ENCODE peak calls at places on chromosomes 12 and 14, in four cellular contexts. One of them, this sample, is unnamed.

GRCh38 chr14:55272415-55272786 is 1.2 kb downstream of the FBXO34 start:
- DNase-seq in upper lobe of left lung: no peak
- DNase-seq in epithelial cell of esophagus: no peak
- DNase-seq in neural progenitor cell: no peak
- DNase-seq in this sample: no peak

GRCh38 chr12:50087995-50088394 is 2.9 kb downstream of the SMARCD1 start:
- DNase-seq in epithelial cell of esophagus: peak
- DNase-seq in neural progenitor cell: no peak
- DNase-seq in upper lobe of left lung: no peak
- DNase-seq in this sample: no peak

GRCh38 chr12:843609-844008 is 91.2 kb downstream of the WNK1 start:
- DNase-seq in neural progenitor cell: no peak
- DNase-seq in epithelial cell of esophagus: peak
- DNase-seq in upper lobe of left lung: no peak
- DNase-seq in this sample: peak

GRCh38 chr14:20460458-20461229 is 590 bp downstream of the PIP4P1 start:
- DNase-seq in epithelial cell of esophagus: peak
- DNase-seq in neural progenitor cell: no peak
- DNase-seq in upper lobe of left lung: no peak
- DNase-seq in this sample: no peak

GRCh38 chr14:39265032-39265431 is 31.3 kb downstream of the MIA2 start:
- DNase-seq in epithelial cell of esophagus: peak
- DNase-seq in neural progenitor cell: no peak
- DNase-seq in upper lobe of left lung: no peak
- DNase-seq in this sample: peak

GRCh38 chr12:81530352-81530751 is 228.8 kb downstream of the PPFIA2 start:
- DNase-seq in neural progenitor cell: no peak
- DNase-seq in upper lobe of left lung: no peak
- DNase-seq in epithelial cell of esophagus: peak
- DNase-seq in this sample: peak

GRCh38 chr14:104972301-104973211 is 5.6 kb downstream of the AHNAK2 start:
- DNase-seq in upper lobe of left lung: peak
- DNase-seq in epithelial cell of esophagus: peak
- DNase-seq in neural progenitor cell: no peak
- DNase-seq in this sample: peak

GRCh38 chr12:14995583-14996425 is 23.0 kb downstream of the PDE6H start:
- DNase-seq in neural progenitor cell: peak
- DNase-seq in epithelial cell of esophagus: peak
- DNase-seq in upper lobe of left lung: no peak
- DNase-seq in this sample: peak

GRCh38 chr12:12551115-12551514 is 11.5 kb downstream of the DUSP16 start:
- DNase-seq in upper lobe of left lung: no peak
- DNase-seq in epithelial cell of esophagus: no peak
- DNase-seq in neural progenitor cell: no peak
- DNase-seq in this sample: no peak

GRCh38 chr12:46555379-46555778 is 182.8 kb upstream of the SLC38A2 start:
- DNase-seq in neural progenitor cell: no peak
- DNase-seq in upper lobe of left lung: no peak
- DNase-seq in epithelial cell of esophagus: peak
- DNase-seq in this sample: peak

GRCh38 chr14:96194262-96194656 is 10.4 kb upstream of the BDKRB2 start:
- DNase-seq in upper lobe of left lung: peak
- DNase-seq in neural progenitor cell: no peak
- DNase-seq in epithelial cell of esophagus: no peak
- DNase-seq in this sample: no peak

GRCh38 chr12:24909667-24910066 is 39.2 kb downstream of the BCAT1 start:
- DNase-seq in upper lobe of left lung: no peak
- DNase-seq in epithelial cell of esophagus: peak
- DNase-seq in neural progenitor cell: no peak
- DNase-seq in this sample: peak

GRCh38 chr12:75389706-75390105 is 1.2 kb upstream of the GLIPR1L2 start:
- DNase-seq in neural progenitor cell: no peak
- DNase-seq in upper lobe of left lung: no peak
- DNase-seq in epithelial cell of esophagus: no peak
- DNase-seq in this sample: no peak

GRCh38 chr12:91007531-91008290 is 2.9 kb upstream of the EPYC start:
- DNase-seq in epithelial cell of esophagus: no peak
- DNase-seq in upper lobe of left lung: no peak
- DNase-seq in neural progenitor cell: no peak
- DNase-seq in this sample: no peak

GRCh38 chr12:43692064-43692463 is 66.5 kb downstream of the PUS7L start:
- DNase-seq in neural progenitor cell: no peak
- DNase-seq in epithelial cell of esophagus: peak
- DNase-seq in upper lobe of left lung: no peak
- DNase-seq in this sample: no peak

GRCh38 chr12:7324176-7324575 is 20.3 kb downstream of the ACSM4 start:
- DNase-seq in upper lobe of left lung: no peak
- DNase-seq in neural progenitor cell: no peak
- DNase-seq in epithelial cell of esophagus: no peak
- DNase-seq in this sample: no peak

GRCh38 chr12:51900323-51900889 is 6.9 kb upstream of the ACVRL1 start:
- DNase-seq in epithelial cell of esophagus: no peak
- DNase-seq in neural progenitor cell: no peak
- DNase-seq in upper lobe of left lung: no peak
- DNase-seq in this sample: no peak

GRCh38 chr12:55955800-55956508 is 9.9 kb downstream of the PMEL start:
- DNase-seq in upper lobe of left lung: no peak
- DNase-seq in neural progenitor cell: no peak
- DNase-seq in epithelial cell of esophagus: peak
- DNase-seq in this sample: no peak

GRCh38 chr14:58737511-58737910 is 99.7 kb downstream of the DACT1 start:
- DNase-seq in neural progenitor cell: no peak
- DNase-seq in upper lobe of left lung: no peak
- DNase-seq in epithelial cell of esophagus: no peak
- DNase-seq in this sample: no peak

GRCh38 chr12:95248604-95249355 is 31.2 kb downstream of the VEZT start:
- DNase-seq in epithelial cell of esophagus: no peak
- DNase-seq in neural progenitor cell: peak
- DNase-seq in upper lobe of left lung: no peak
- DNase-seq in this sample: no peak

GRCh38 chr12:51687142-51687935 is 96.3 kb downstream of the SCN8A start:
- DNase-seq in epithelial cell of esophagus: peak
- DNase-seq in neural progenitor cell: no peak
- DNase-seq in upper lobe of left lung: no peak
- DNase-seq in this sample: no peak

GRCh38 chr12:62269464-62270228 is 9.4 kb downstream of the USP15 start:
- DNase-seq in upper lobe of left lung: no peak
- DNase-seq in epithelial cell of esophagus: no peak
- DNase-seq in neural progenitor cell: no peak
- DNase-seq in this sample: no peak

GRCh38 chr12:76927170-76927784 is 48.5 kb upstream of the CSRP2 start:
- DNase-seq in upper lobe of left lung: no peak
- DNase-seq in neural progenitor cell: peak
- DNase-seq in epithelial cell of esophagus: peak
- DNase-seq in this sample: no peak

GRCh38 chr14:28301179-28301578 is 465.4 kb upstream of the FOXG1 start:
- DNase-seq in epithelial cell of esophagus: no peak
- DNase-seq in neural progenitor cell: no peak
- DNase-seq in upper lobe of left lung: no peak
- DNase-seq in this sample: no peak

GRCh38 chr12:81167694-81168093 is 89.8 kb downstream of the ACSS3 start:
- DNase-seq in neural progenitor cell: no peak
- DNase-seq in upper lobe of left lung: no peak
- DNase-seq in epithelial cell of esophagus: peak
- DNase-seq in this sample: no peak

GRCh38 chr14:65788876-65789859 is 376.6 kb downstream of the FUT8 start:
- DNase-seq in upper lobe of left lung: peak
- DNase-seq in epithelial cell of esophagus: no peak
- DNase-seq in neural progenitor cell: no peak
- DNase-seq in this sample: no peak

GRCh38 chr12:88391556-88391955 is 188.7 kb downstream of the KITLG start:
- DNase-seq in neural progenitor cell: no peak
- DNase-seq in epithelial cell of esophagus: peak
- DNase-seq in upper lobe of left lung: no peak
- DNase-seq in this sample: peak

GRCh38 chr12:105300883-105301282 is 29.6 kb upstream of the C12orf75 start:
- DNase-seq in neural progenitor cell: no peak
- DNase-seq in upper lobe of left lung: no peak
- DNase-seq in epithelial cell of esophagus: no peak
- DNase-seq in this sample: no peak

GRCh38 chr14:81406863-81407262 is 6.7 kb upstream of the STON2 start:
- DNase-seq in upper lobe of left lung: no peak
- DNase-seq in neural progenitor cell: no peak
- DNase-seq in epithelial cell of esophagus: peak
- DNase-seq in this sample: no peak

DNA sequence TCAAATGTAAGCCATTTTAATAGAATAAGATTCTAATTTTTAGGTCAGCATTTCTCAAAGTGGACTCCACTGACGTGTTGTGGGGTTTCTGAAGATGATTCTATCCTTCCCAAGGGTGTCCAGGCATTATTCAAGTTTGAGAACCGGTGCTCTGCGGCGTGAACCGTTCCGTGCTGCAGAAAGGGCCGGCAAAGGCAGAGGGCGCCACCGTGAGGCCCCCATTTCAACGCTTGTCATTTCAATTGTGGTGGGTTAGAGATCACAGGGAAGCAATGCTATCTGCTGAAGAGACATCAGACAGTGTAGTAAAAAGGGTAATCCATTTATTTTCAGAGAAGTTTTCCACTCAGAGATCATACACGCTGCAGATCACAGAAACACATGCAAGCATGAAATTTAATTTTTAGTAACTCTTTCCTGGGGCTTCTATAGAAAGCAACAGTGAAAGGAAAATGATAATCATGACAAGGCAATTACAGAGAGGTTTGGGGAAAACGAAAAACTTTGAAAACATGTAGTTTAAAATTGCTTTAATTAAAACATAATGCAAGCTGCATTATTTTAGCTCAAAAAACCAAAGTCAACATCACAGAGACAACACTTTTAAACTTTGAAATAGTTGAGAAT is 201.7 kb downstream of the EXOC5 start:
- DNase-seq in epithelial cell of esophagus: peak
- DNase-seq in neural progenitor cell: peak
- DNase-seq in upper lobe of left lung: peak
- DNase-seq in this sample: no peak
- TF ChIP-seq CTCF in epithelial cell of esophagus: peak
- TF ChIP-seq CTCF in neural progenitor cell: peak
- TF ChIP-seq CTCF in upper lobe of left lung: no peak
- TF ChIP-seq CTCF in this sample: peak

GRCh38 chr14:89406941-89407340 is 10.1 kb downstream of the FOXN3 start:
- DNase-seq in neural progenitor cell: no peak
- DNase-seq in epithelial cell of esophagus: no peak
- DNase-seq in upper lobe of left lung: no peak
- DNase-seq in this sample: no peak

GRCh38 chr14:89407856-89408255 is 9.2 kb downstream of the FOXN3 start:
- DNase-seq in upper lobe of left lung: no peak
- DNase-seq in neural progenitor cell: no peak
- DNase-seq in epithelial cell of esophagus: peak
- DNase-seq in this sample: no peak

GRCh38 chr14:89411976-89412375 is 5.1 kb downstream of the FOXN3 start:
- DNase-seq in epithelial cell of esophagus: no peak
- DNase-seq in upper lobe of left lung: no peak
- DNase-seq in neural progenitor cell: no peak
- DNase-seq in this sample: no peak

GRCh38 chr14:89409961-89410360 is 7.1 kb downstream of the FOXN3 start:
- DNase-seq in upper lobe of left lung: no peak
- DNase-seq in neural progenitor cell: no peak
- DNase-seq in epithelial cell of esophagus: peak
- DNase-seq in this sample: no peak

DNA sequence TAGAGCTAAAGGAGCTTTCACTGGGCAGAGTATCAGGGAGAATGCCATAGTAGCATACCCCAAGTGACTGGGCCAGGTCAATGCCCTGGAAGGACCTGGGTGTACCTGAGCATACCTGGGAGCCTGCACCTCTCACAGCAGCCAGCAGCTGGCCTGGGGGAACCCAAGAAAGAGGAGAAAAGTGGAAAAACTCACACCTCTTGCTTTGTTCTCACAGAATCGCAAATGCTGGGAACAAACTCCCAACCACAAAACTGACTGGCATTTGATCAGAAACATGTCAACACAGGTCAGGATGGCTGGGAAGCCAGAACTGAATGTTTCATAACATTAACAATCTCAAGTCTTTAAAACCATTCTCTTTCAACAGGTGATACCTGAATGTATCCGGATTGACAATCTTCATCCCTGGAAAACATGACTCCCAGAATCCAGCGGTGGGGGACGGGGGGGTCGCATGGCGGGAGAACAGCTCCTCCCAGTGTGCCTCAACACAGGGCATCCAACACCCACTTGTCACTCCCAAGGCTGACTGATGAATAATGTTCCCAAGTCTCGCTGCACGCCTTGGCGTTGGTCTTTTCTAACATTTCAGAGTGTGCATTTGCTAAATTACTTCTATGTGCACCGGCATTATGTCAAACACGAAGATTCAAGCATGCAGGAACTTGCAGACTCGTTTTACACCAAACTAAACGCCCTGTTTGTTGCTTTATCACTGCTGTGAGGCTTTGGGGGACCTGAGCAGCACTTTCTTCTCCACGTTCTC is 7.9 kb downstream of the FOXN3 start:
- DNase-seq in upper lobe of left lung: no peak
- DNase-seq in neural progenitor cell: no peak
- DNase-seq in epithelial cell of esophagus: peak
- DNase-seq in this sample: no peak
- H3K4me3 ChIP-seq in upper lobe of left lung: no peak
- H3K4me3 ChIP-seq in neural progenitor cell: no peak
- H3K4me3 ChIP-seq in epithelial cell of esophagus: peak
- H3K4me3 ChIP-seq in this sample: no peak

DNA sequence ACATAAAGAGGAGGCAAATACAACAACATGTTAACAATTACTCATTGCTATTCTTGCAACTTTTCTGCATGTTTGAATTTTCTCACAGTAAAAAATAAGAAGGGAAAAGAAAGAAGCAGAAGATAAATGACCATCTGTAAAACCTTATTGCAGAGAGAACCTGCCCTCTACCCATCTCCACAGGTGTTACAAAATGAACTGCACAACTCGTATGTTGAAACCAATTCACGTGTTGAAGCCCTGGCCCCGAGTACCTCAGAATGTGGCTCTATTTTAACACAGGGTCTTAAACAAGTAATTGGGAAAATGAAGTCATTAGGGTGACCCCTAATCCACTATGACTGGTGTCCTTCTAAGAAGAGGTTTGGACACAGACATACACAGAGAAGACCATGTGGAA is 39.5 kb downstream of the FOXN3 start:
- DNase-seq in upper lobe of left lung: no peak
- DNase-seq in neural progenitor cell: no peak
- DNase-seq in epithelial cell of esophagus: no peak
- DNase-seq in this sample: no peak
- TF ChIP-seq CTCF in upper lobe of left lung: no peak
- TF ChIP-seq CTCF in neural progenitor cell: no peak
- TF ChIP-seq CTCF in epithelial cell of esophagus: no peak
- TF ChIP-seq CTCF in this sample: no peak

GRCh38 chr12:113090740-113091139 is 34.2 kb downstream of the DTX1 start:
- DNase-seq in upper lobe of left lung: peak
- DNase-seq in neural progenitor cell: no peak
- DNase-seq in epithelial cell of esophagus: no peak
- DNase-seq in this sample: no peak

GRCh38 chr12:113093409-113094101 is 37.0 kb downstream of the DTX1 start:
- DNase-seq in neural progenitor cell: no peak
- DNase-seq in upper lobe of left lung: no peak
- DNase-seq in epithelial cell of esophagus: no peak
- DNase-seq in this sample: no peak

GRCh38 chr12:113094738-113095137 is 38.2 kb downstream of the DTX1 start:
- DNase-seq in upper lobe of left lung: peak
- DNase-seq in epithelial cell of esophagus: no peak
- DNase-seq in neural progenitor cell: no peak
- DNase-seq in this sample: no peak

GRCh38 chr12:113091506-113091905 is 35.0 kb downstream of the DTX1 start:
- DNase-seq in neural progenitor cell: no peak
- DNase-seq in upper lobe of left lung: no peak
- DNase-seq in epithelial cell of esophagus: no peak
- DNase-seq in this sample: no peak

GRCh38 chr12:113092478-113093408 is 36.2 kb downstream of the DTX1 start:
- DNase-seq in neural progenitor cell: peak
- DNase-seq in upper lobe of left lung: peak
- DNase-seq in epithelial cell of esophagus: peak
- DNase-seq in this sample: no peak
- H3K4me3 ChIP-seq in neural progenitor cell: peak
- H3K4me3 ChIP-seq in upper lobe of left lung: no peak
- H3K4me3 ChIP-seq in epithelial cell of esophagus: no peak
- H3K4me3 ChIP-seq in this sample: no peak